ENCODE peak calls at places on chromosomes 6 and 20, in four cellular contexts. R is CD8-positive, alpha-beta T cell; I is lower lobe of right lung; M is left ventricle myocardium inferior. Z is an unnamed sample. For H3K4me1 and H3K9me3, the result is how much of the 10 kb centered on the place peaks cover.

GRCh38 chr20:63473555-63474449 is 1.3 kb upstream of the KCNQ2 start:
- DNase-seq in R (no peak), I (no peak), M (no peak), Z (no peak)

GRCh38 chr6:149015224-149015876 is 268.5 kb downstream of the UST start:
- DNase-seq in R (no peak), I (no peak), M (no peak), Z (no peak)

GRCh38 chr6:134145786-134146185 is 93.4 kb upstream of the SLC2A12 start:
- DNase-seq in R (no peak), I (no peak), M (no peak), Z (no peak)

GRCh38 chr6:79798841-79799240 is 148.5 kb downstream of the ELOVL4 start:
- DNase-seq in R (no peak), I (no peak), M (no peak), Z (no peak)

GRCh38 chr20:61430228-61430624 is 178.2 kb downstream of the CDH4 start:
- DNase-seq in R (no peak), I (no peak), M (no peak), Z (no peak)

GRCh38 chr20:13341737-13342393 is 120.8 kb downstream of the ISM1 start:
- DNase-seq in R (no peak), I (no peak), M (no peak), Z (no peak)

GRCh38 chr20:371755-372542 is 8.6 kb upstream of the TRIB3 start:
- DNase-seq in R (no peak), I (peak), M (no peak), Z (peak)

GRCh38 chr6:14932485-14933178 is 313.2 kb upstream of the JARID2 start:
- DNase-seq in R (no peak), I (no peak), M (no peak), Z (no peak)

GRCh38 chr6:7933794-7934193 is 23.2 kb upstream of the TXNDC5 start:
- DNase-seq in R (no peak), I (no peak), M (no peak), Z (no peak)

GRCh38 chr6:1575213-1576041 is 34.3 kb upstream of the FOXC1 start:
- DNase-seq in R (no peak), I (no peak), M (peak), Z (peak)

GRCh38 chr6:46893648-46894047 is 28.1 kb downstream of the ADGRF5 start:
- DNase-seq in R (no peak), I (no peak), M (no peak), Z (no peak)

GRCh38 chr6:150866147-150867073 is 908 bp downstream of the MTHFD1L start:
- DNase-seq in R (peak), I (peak), M (peak), Z (peak)

GRCh38 chr6:154487367-154488275 is 22.9 kb downstream of the CNKSR3 start:
- DNase-seq in R (no peak), I (no peak), M (no peak), Z (no peak)

GRCh38 chr20:41166201-41167117 is 29.1 kb downstream of the PLCG1 start:
- DNase-seq in R (no peak), I (no peak), M (no peak), Z (peak)

GRCh38 chr6:166466178-166467122 is 83.7 kb upstream of the MPC1 start:
- DNase-seq in R (no peak), I (no peak), M (no peak), Z (no peak)

GRCh38 chr6:157989541-157990289 is 8.1 kb downstream of the SYNJ2 start:
- DNase-seq in R (no peak), I (peak), M (peak), Z (peak)

DNA sequence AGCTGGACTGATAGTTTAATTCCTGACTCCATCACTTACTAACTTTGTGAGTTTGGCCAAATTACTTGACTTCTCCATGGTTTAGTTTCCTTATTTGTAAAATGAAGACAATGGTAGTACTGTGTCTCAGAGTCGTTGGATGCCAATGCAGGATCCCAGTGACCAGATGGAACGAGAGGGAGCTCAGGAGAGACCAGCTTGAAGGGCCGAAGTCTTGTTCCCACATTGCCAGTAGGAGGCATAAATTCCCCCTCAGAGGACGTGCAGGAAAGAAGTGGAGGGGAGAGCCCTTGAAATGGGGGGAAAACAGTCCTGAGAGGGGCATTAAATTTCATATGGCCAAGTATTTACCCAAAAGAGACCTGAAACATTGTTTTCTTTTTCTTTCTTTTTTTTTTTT is 2.1 kb upstream of the MUC22 start:
- DNase-seq in R (no peak), I (no peak), M (no peak), Z (no peak)
- H3K4me1 ChIP-seq in R (under half), I (under half), M (under half), Z (under half)

GRCh38 chr20:3685341-3685740 is 3.5 kb upstream of the ADAM33 start:
- DNase-seq in R (no peak), I (no peak), M (no peak), Z (no peak)

GRCh38 chr20:3687655-3688054 is 5.8 kb upstream of the ADAM33 start:
- DNase-seq in R (no peak), I (no peak), M (no peak), Z (no peak)

GRCh38 chr20:3690413-3690812 is 8.6 kb upstream of the ADAM33 start:
- DNase-seq in R (no peak), I (no peak), M (no peak), Z (no peak)

GRCh38 chr20:3689978-3690377 is 8.2 kb upstream of the ADAM33 start:
- DNase-seq in R (no peak), I (no peak), M (no peak), Z (no peak)

GRCh38 chr20:3686867-3687321 is 5.1 kb upstream of the ADAM33 start:
- DNase-seq in R (no peak), I (no peak), M (peak), Z (peak)
- H3K27ac ChIP-seq in R (no peak), I (no peak), M (peak), Z (peak)

GRCh38 chr6:169891846-169892245 is 140.4 kb downstream of the ERMARD start:
- DNase-seq in R (no peak), I (no peak), M (no peak), Z (no peak)
- H3K9me3 ChIP-seq in R (under half), I (under half), M (under half), Z (under half)

DNA sequence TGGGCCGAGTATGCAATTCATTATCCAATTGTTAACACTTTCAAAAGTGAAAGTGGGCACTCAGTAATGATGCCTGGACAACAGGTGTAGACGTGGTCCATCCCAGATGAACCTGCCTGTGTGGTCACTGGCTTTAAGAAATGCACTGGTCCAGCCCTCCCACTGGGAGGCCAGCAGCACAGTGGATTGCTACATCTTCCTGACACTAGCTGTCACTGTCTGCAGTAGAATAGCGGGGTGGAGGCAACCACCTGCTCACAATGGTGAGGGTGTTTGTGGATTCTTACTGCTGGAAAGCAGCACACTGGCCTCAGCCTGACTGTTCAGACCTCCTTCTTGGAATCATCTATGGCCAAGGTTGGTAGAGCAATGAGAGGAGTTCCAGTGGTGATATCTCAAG is 228.2 kb upstream of the PLN start:
- DNase-seq in R (no peak), I (no peak), M (no peak), Z (no peak)
- H3K4me1 ChIP-seq in R (under half), I (under half), M (half or more), Z (under half)

GRCh38 chr6:6393069-6393529 is 72.6 kb upstream of the F13A1 start:
- DNase-seq in R (no peak), I (no peak), M (no peak), Z (no peak)
- H3K27ac ChIP-seq in R (no peak), I (no peak), M (no peak), Z (no peak)

GRCh38 chr6:168305863-168306262 is 13.7 kb downstream of the DACT2 start:
- DNase-seq in R (no peak), I (no peak), M (no peak), Z (no peak)

GRCh38 chr6:168303982-168304751 is 15.4 kb downstream of the DACT2 start:
- DNase-seq in R (no peak), I (no peak), M (no peak), Z (no peak)

GRCh38 chr6:168307011-168307694 is 12.4 kb downstream of the DACT2 start:
- DNase-seq in R (no peak), I (no peak), M (no peak), Z (no peak)

GRCh38 chr6:168304752-168305015 is 14.9 kb downstream of the DACT2 start:
- DNase-seq in R (no peak), I (no peak), M (no peak), Z (no peak)

GRCh38 chr6:168305091-168305749 is 14.4 kb downstream of the DACT2 start:
- DNase-seq in R (no peak), I (no peak), M (no peak), Z (no peak)
- H3K9me3 ChIP-seq in R (under half), I (under half), M (under half), Z (under half)

DNA sequence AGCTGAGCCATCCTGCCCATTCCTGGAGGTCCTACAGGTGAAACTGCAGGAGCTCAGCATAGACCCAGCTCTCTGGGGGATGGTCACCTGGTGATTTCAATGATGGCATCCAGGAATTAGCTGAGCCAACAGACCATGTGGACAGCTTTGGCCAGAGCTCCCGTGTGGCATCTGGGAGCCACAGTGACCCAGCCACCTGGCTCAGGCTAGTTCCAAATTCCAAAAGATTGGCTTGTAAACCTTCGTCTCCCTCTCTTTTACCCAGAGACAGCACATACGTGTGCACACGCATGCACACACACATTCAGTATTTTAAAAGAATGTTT is 44.0 kb downstream of the SIRPA start:
- DNase-seq in R (no peak), I (no peak), M (no peak), Z (no peak)
- H3K4me1 ChIP-seq in R (under half), I (under half), M (under half), Z (under half)

GRCh38 chr6:30780642-30780920 is 36.2 kb upstream of the IER3 start:
- DNase-seq in R (no peak), I (no peak), M (no peak), Z (no peak)
- H3K27ac ChIP-seq in R (no peak), I (peak), M (peak), Z (no peak)

GRCh38 chr6:168686831-168687730 is 246.1 kb downstream of the SMOC2 start:
- DNase-seq in R (no peak), I (no peak), M (no peak), Z (no peak)

GRCh38 chr6:168683621-168684020 is 242.6 kb downstream of the SMOC2 start:
- DNase-seq in R (no peak), I (no peak), M (no peak), Z (no peak)

GRCh38 chr6:168684906-168685305 is 243.9 kb downstream of the SMOC2 start:
- DNase-seq in R (no peak), I (no peak), M (no peak), Z (no peak)

GRCh38 chr6:168684471-168684870 is 243.5 kb downstream of the SMOC2 start:
- DNase-seq in R (no peak), I (no peak), M (no peak), Z (no peak)

GRCh38 chr6:168686339-168686738 is 245.4 kb downstream of the SMOC2 start:
- DNase-seq in R (no peak), I (no peak), M (no peak), Z (peak)
- H3K9me3 ChIP-seq in R (under half), I (under half), M (under half), Z (under half)

GRCh38 chr6:144144996-144145395 is 5.3 kb upstream of the STX11 start:
- DNase-seq in R (no peak), I (no peak), M (no peak), Z (no peak)

GRCh38 chr6:144140859-144141258 is 9.5 kb upstream of the STX11 start:
- DNase-seq in R (no peak), I (no peak), M (no peak), Z (no peak)

GRCh38 chr6:144145546-144145945 is 4.8 kb upstream of the STX11 start:
- DNase-seq in R (no peak), I (no peak), M (no peak), Z (no peak)

GRCh38 chr6:144141470-144141869 is 8.8 kb upstream of the STX11 start:
- DNase-seq in R (no peak), I (no peak), M (no peak), Z (no peak)

GRCh38 chr6:144143878-144144277 is 6.4 kb upstream of the STX11 start:
- DNase-seq in R (no peak), I (no peak), M (no peak), Z (no peak)
- H3K4me1 ChIP-seq in R (under half), I (under half), M (under half), Z (under half)

Z was measured in aorta.